ENCODE peak calls at places on chromosomes 6 and 20, in six cellular contexts. L, W, Q, O, S and P are unnamed samples. For H3K27me3 and H3K4me1, the result is how much of the 10 kb centered on the place peaks cover.

GRCh38 chr6:112018619-112019416 is 35.1 kb upstream of the CCN6 start:
- DNase-seq in L (peak), W (peak), Q (no peak), O (no peak), S (no peak), P (no peak)

GRCh38 chr6:5094327-5094726 is 9.2 kb downstream of the PPP1R3G start:
- DNase-seq in L (no peak), W (no peak), Q (no peak), O (no peak), S (no peak), P (no peak)

GRCh38 chr20:57030611-57031600 is 235.5 kb downstream of the BMP7 start:
- DNase-seq in L (no peak), W (no peak), Q (no peak), O (no peak), S (no peak), P (no peak)

GRCh38 chr6:68559052-68559451 is 76.0 kb upstream of the ADGRB3 start:
- DNase-seq in L (no peak), W (no peak), Q (no peak), O (no peak), S (no peak), P (no peak)

GRCh38 chr6:36444470-36444869 is 1.7 kb downstream of the KCTD20 start:
- DNase-seq in L (no peak), W (peak), Q (no peak), O (no peak), S (no peak), P (no peak)

GRCh38 chr6:133041020-133041419 is 200.1 kb upstream of the EYA4 start:
- DNase-seq in L (no peak), W (no peak), Q (no peak), O (no peak), S (no peak), P (no peak)

GRCh38 chr6:29995346-29995777 is 53.0 kb downstream of the HLA-A start:
- DNase-seq in L (no peak), W (peak), Q (no peak), O (no peak), S (no peak), P (no peak)

GRCh38 chr6:90187437-90188049 is 109.1 kb downstream of the BACH2 start:
- DNase-seq in L (no peak), W (no peak), Q (no peak), O (no peak), S (no peak), P (no peak)

GRCh38 chr6:157666721-157667120 is 156.3 kb upstream of the SNX9 start:
- DNase-seq in L (no peak), W (no peak), Q (no peak), O (no peak), S (no peak), P (no peak)

GRCh38 chr20:3068986-3069900 is 2.2 kb upstream of the OXT start:
- DNase-seq in L (no peak), W (no peak), Q (peak), O (peak), S (no peak), P (no peak)

GRCh38 chr6:41724638-41725501 is 10.5 kb downstream of the TFEB start:
- DNase-seq in L (no peak), W (no peak), Q (no peak), O (no peak), S (no peak), P (no peak)

GRCh38 chr20:35215066-35215956 is 11.2 kb upstream of the MMP24 start:
- DNase-seq in L (no peak), W (no peak), Q (no peak), O (no peak), S (no peak), P (no peak)

GRCh38 chr6:25655746-25656145 is 3.7 kb downstream of the SCGN start:
- DNase-seq in L (no peak), W (no peak), Q (no peak), O (no peak), S (no peak), P (no peak)

GRCh38 chr20:16475225-16475624 is 98.0 kb downstream of the KIF16B start:
- DNase-seq in L (no peak), W (no peak), Q (no peak), O (no peak), S (no peak), P (no peak)

GRCh38 chr6:123570813-123571684 is 65.7 kb downstream of the TRDN start:
- DNase-seq in L (no peak), W (no peak), Q (no peak), O (no peak), S (no peak), P (no peak)

DNA sequence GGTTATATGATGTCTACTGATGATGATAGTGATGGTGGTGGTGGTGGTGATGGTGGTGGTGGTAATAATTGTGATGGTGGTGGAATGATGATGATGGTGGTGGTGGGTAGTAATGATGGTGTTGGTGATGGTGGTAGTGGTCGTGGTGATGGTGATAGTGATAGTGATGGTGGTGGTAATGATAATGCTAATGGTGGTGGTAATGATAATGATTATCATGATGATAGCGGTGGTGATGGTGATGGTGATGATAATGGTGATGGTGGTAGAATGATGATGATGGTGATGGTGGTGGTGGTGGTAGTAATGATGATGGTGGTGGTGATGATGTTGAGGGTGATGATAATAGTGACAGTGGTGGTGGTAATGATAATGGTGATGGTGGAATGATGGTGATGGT is 4.5 kb upstream of the LPA start:
- DNase-seq in L (no peak), W (no peak), Q (no peak), O (no peak), S (no peak), P (no peak)
- H3K27me3 ChIP-seq in L (under half), W (under half), Q (under half), O (under half), S (under half), P (under half)

DNA sequence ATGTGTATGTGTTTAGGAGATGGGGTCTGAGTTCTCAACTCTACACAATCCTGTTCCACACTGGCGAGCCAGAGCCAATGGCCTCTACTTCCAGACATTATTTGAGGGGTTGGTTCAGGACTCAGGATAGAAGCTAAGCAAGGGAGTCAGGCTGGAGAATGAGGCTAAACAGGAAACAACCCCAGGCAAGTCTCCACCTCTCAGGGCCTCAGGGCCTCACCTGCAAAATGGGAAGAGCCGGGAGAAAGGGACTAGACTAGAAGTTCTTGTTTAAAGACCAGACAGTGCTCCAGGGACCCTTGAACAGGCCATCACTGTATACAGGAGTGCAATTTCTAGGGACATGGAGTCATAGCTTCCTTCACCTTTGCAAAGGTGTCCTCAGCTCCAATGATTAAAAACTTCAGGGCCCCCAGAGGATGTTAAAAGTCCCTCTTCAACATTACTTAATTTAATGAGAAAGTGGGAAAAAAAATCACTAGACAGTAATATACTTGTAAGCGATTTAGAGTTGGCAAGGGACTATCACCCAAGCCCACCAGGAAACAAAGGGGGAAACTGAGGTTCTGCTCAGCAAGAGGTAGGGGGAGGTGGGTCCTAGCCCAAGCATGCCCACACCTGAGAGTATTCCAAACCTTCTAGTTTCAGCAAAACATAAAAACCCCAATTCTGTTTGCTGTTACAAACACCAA is 41.7 kb downstream of the ZMYND8 start:
- DNase-seq in L (no peak), W (no peak), Q (no peak), O (no peak), S (no peak), P (no peak)
- H3K4me1 ChIP-seq in L (half or more), W (half or more), Q (under half), O (under half), S (under half), P (under half)

GRCh38 chr20:21613512-21613911 is 92.0 kb upstream of the PAX1 start:
- DNase-seq in L (no peak), W (no peak), Q (no peak), O (no peak), S (no peak), P (no peak)

GRCh38 chr20:21609981-21610380 is 95.5 kb upstream of the PAX1 start:
- DNase-seq in L (no peak), W (no peak), Q (no peak), O (no peak), S (no peak), P (no peak)

GRCh38 chr20:21608777-21609176 is 94.9 kb upstream of the NKX2-2 start:
- DNase-seq in L (no peak), W (no peak), Q (no peak), O (no peak), S (no peak), P (no peak)

GRCh38 chr20:21607971-21608735 is 94.3 kb upstream of the NKX2-2 start:
- DNase-seq in L (no peak), W (no peak), Q (no peak), O (no peak), S (no peak), P (no peak)

GRCh38 chr20:21609221-21609620 is 95.4 kb upstream of the NKX2-2 start:
- DNase-seq in L (no peak), W (no peak), Q (no peak), O (no peak), S (no peak), P (no peak)
- H3K27me3 ChIP-seq in L (under half), W (under half), Q (under half), O (under half), S (under half), P (under half)

DNA sequence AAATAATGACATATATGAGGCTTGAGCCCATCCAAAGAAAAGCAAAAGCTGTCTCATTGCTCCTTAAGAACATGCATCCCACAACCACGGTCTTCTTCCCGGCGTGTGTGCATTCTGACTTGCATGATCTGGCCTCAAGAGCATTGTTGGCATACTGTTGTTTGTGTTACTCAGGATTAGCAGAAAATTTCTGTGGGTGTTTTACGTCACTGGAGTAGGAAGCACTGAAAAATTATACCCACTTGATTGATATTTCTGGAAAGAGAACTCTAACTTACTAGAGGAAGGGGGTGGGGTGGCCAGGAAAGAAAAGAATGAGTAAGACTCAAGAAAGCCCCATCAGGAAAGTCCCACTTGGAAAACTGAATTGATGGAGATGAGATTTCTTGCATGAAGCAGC is 326.2 kb upstream of the PRDM1 start:
- DNase-seq in L (no peak), W (no peak), Q (no peak), O (no peak), S (no peak), P (no peak)
- H3K4me1 ChIP-seq in L (under half), W (under half), Q (under half), O (under half), S (under half), P (under half)